ENCODE peak calls at places on chromosomes 3 and 15, in ten cellular contexts. E is brain microvascular endothelial cell; T is T-helper 2 cell; K is activated CD4-positive, CD25-positive, alpha-beta regulatory T cell; B is C1 segment of cervical spinal cord; Y is HEK293T; I is activated effector memory CD4-positive, alpha-beta T cell treated with Interleukin-2 at 50 U/mL for 16 hours; R is nephron progenitor cell; W is ELF-1; S is iris pigment epithelial cell. X is an unnamed sample.

GRCh38 chr15:90029024-90029423 is 27.9 kb downstream of the ZNF710 start:
- DNase-seq in B (no peak), I (no peak), T (no peak), R (no peak), W (no peak), Y (no peak), E (no peak), S (no peak), K (no peak), X (no peak)

GRCh38 chr3:187222801-187223200 is 25.5 kb downstream of the RTP1 start:
- DNase-seq in K (no peak), B (no peak), W (no peak), T (no peak), I (no peak), R (no peak), Y (no peak), E (no peak), S (no peak), X (no peak)

GRCh38 chr3:39148116-39149058 is 5.0 kb downstream of the CSRNP1 start:
- DNase-seq in T (peak), S (peak), I (no peak), E (peak), K (no peak), Y (no peak), W (peak), R (no peak), B (no peak), X (no peak)

GRCh38 chr15:74781673-74782595 is at the start of gene CSK:
- DNase-seq in Y (peak), W (peak), R (peak), T (peak), B (peak), I (peak), K (peak), E (no peak), S (peak), X (peak)

GRCh38 chr3:45682311-45682710 is 6.9 kb upstream of the SACM1L start:
- DNase-seq in I (no peak), K (no peak), E (no peak), T (no peak), S (no peak), B (no peak), Y (no peak), R (no peak), W (no peak), X (no peak)

GRCh38 chr15:73134196-73134595 is 81.9 kb downstream of the NEO1 start:
- DNase-seq in S (no peak), T (no peak), B (no peak), K (no peak), I (no peak), W (no peak), R (no peak), Y (no peak), E (no peak), X (no peak)

GRCh38 chr3:190696777-190697501 is 165.6 kb downstream of the GMNC start:
- DNase-seq in Y (no peak), E (no peak), I (no peak), K (no peak), R (no peak), S (peak), B (no peak), W (no peak), T (no peak), X (no peak)

GRCh38 chr3:8324727-8325126 is 176.9 kb upstream of the LMCD1 start:
- DNase-seq in B (no peak), W (peak), I (peak), S (peak), T (peak), Y (peak), E (peak), K (no peak), R (peak), X (peak)

GRCh38 chr3:30680789-30681188 is 74.4 kb downstream of the TGFBR2 start:
- DNase-seq in W (peak), Y (no peak), I (no peak), T (no peak), E (no peak), K (no peak), R (no peak), S (no peak), B (peak), X (no peak)

GRCh38 chr3:99373088-99373875 is 265.1 kb upstream of the COL8A1 start:
- DNase-seq in I (no peak), T (no peak), Y (no peak), W (no peak), K (no peak), R (no peak), B (no peak), S (no peak), E (peak), X (no peak)

GRCh38 chr3:191809326-191809949 is 348.5 kb downstream of the PYDC2 start:
- DNase-seq in Y (no peak), E (no peak), R (no peak), T (no peak), K (no peak), I (no peak), S (no peak), B (no peak), W (peak), X (no peak)

GRCh38 chr3:135929670-135930069 is 35.9 kb upstream of the PPP2R3A start:
- DNase-seq in Y (no peak), E (peak), B (no peak), I (no peak), W (no peak), T (no peak), S (peak), K (no peak), R (no peak), X (no peak)

GRCh38 chr15:48427479-48427878 is 96.2 kb downstream of the DUT start:
- DNase-seq in E (no peak), S (no peak), I (no peak), B (no peak), R (no peak), T (no peak), W (no peak), Y (no peak), K (no peak), X (no peak)

GRCh38 chr15:50764331-50765201 is 940 bp downstream of the SPPL2A start:
- DNase-seq in R (no peak), K (no peak), I (no peak), E (no peak), W (no peak), T (no peak), Y (peak), B (no peak), S (peak), X (no peak)

GRCh38 chr3:132789959-132790358 is 67.8 kb upstream of the NPHP3 start:
- DNase-seq in T (no peak), S (no peak), W (no peak), I (no peak), R (no peak), Y (no peak), E (no peak), B (no peak), K (no peak), X (no peak)

X was measured in 8988T.